ENCODE peak calls at places on chromosomes 5 and 9, in eight cellular contexts. Z is left lobe of liver; J is activated CD8-positive, alpha-beta memory T cell treated with anti-CD3 and anti-CD28 coated beads, Interleukin-2, amount 10 ng/mL, durations not matched to agents 7 days and 5 days; I is lung; L is tibial artery; U is A549; N is psoas muscle; T is NCI-H510A treated with DMSO at 0.1 percent for 48 hours. E is an unnamed sample.

GRCh38 chr9:81844131-81844567 is 84.1 kb upstream of the SPATA31D4 start:
- DNase-seq in Z (peak), U (peak), I (no peak), T (no peak), N (no peak), L (no peak), J (no peak), E (no peak)

GRCh38 chr5:141412853-141413539 is at the start of gene PCDHGA10:
- DNase-seq in Z (peak), T (peak), U (no peak), L (peak), N (peak), J (peak), I (no peak), E (peak)

GRCh38 chr5:113213551-113213971 is 221.2 kb downstream of the TSSK1B start:
- DNase-seq in N (no peak), U (no peak), Z (no peak), L (no peak), I (no peak), J (no peak), T (no peak), E (no peak)

GRCh38 chr5:83026507-83026906 is 50.7 kb downstream of the TMEM167A start:
- DNase-seq in Z (no peak), N (no peak), T (no peak), U (no peak), L (no peak), I (no peak), J (no peak), E (no peak)

GRCh38 chr9:93297659-93298497 is 113.9 kb downstream of the WNK2 start:
- DNase-seq in J (no peak), N (peak), I (no peak), Z (no peak), U (no peak), L (peak), T (peak), E (no peak)

GRCh38 chr9:68473790-68474189 is 66.9 kb downstream of the TMEM252 start:
- DNase-seq in Z (no peak), U (no peak), J (no peak), I (no peak), N (no peak), T (no peak), L (no peak), E (no peak)

GRCh38 chr9:137068539-137069507 is 1.5 kb downstream of the SAPCD2 start:
- DNase-seq in L (no peak), U (no peak), Z (no peak), I (no peak), T (no peak), J (no peak), N (peak), E (no peak)

GRCh38 chr9:126720661-126721530 is 83.9 kb upstream of the ZBTB43 start:
- DNase-seq in L (no peak), N (no peak), U (no peak), T (no peak), J (peak), I (no peak), Z (peak), E (no peak)

GRCh38 chr9:35035851-35036701 is 36.3 kb downstream of the VCP start:
- DNase-seq in L (peak), N (peak), I (peak), T (no peak), J (peak), Z (no peak), U (no peak), E (peak)

GRCh38 chr5:36722913-36723312 is 116.5 kb downstream of the SLC1A3 start:
- DNase-seq in Z (no peak), T (no peak), J (no peak), U (no peak), L (no peak), I (no peak), N (no peak), E (no peak)

GRCh38 chr9:2229109-2229733 is 214.1 kb downstream of the SMARCA2 start:
- DNase-seq in I (no peak), Z (no peak), U (no peak), N (no peak), T (no peak), L (no peak), J (no peak), E (no peak)

GRCh38 chr5:14078716-14079115 is 64.4 kb upstream of the TRIO start:
- DNase-seq in Z (no peak), U (no peak), J (no peak), I (no peak), T (no peak), L (no peak), N (no peak), E (no peak)

GRCh38 chr5:142959683-142960308 is 189.6 kb downstream of the ARHGAP26 start:
- DNase-seq in J (no peak), Z (no peak), T (no peak), L (no peak), U (peak), N (no peak), I (no peak), E (no peak)

GRCh38 chr5:169429044-169429443 is 128.1 kb upstream of the SLIT3 start:
- DNase-seq in N (no peak), L (peak), U (no peak), I (no peak), J (no peak), Z (no peak), T (no peak), E (no peak)